ENCODE peak calls at places on chromosomes 7 and 10, in five cellular contexts. One of them, this sample, is unnamed.

GRCh38 chr10:116417821-116418220 is 9.8 kb upstream of the PNLIPRP3 start:
- DNase-seq in SK-N-SH: no peak
- DNase-seq in HCT116: no peak
- DNase-seq in GM12878: no peak
- DNase-seq in A549: no peak
- DNase-seq in this sample: no peak

GRCh38 chr7:66281678-66282593 is 76.8 kb downstream of the TPST1 start:
- DNase-seq in GM12878: no peak
- DNase-seq in SK-N-SH: no peak
- DNase-seq in HCT116: peak
- DNase-seq in A549: peak
- DNase-seq in this sample: peak

GRCh38 chr7:36391436-36392198 is 2.0 kb downstream of the ANLN start:
- DNase-seq in A549: peak
- DNase-seq in SK-N-SH: no peak
- DNase-seq in HCT116: no peak
- DNase-seq in GM12878: peak
- DNase-seq in this sample: peak

GRCh38 chr7:33873981-33874750 is 31.2 kb upstream of the BMPER start:
- DNase-seq in HCT116: no peak
- DNase-seq in A549: peak
- DNase-seq in SK-N-SH: no peak
- DNase-seq in GM12878: no peak
- DNase-seq in this sample: no peak

GRCh38 chr7:135745702-135746312 is 2.8 kb downstream of the FAM180A start:
- DNase-seq in GM12878: no peak
- DNase-seq in SK-N-SH: no peak
- DNase-seq in HCT116: peak
- DNase-seq in A549: peak
- DNase-seq in this sample: no peak

GRCh38 chr10:114386446-114386845 is 17.9 kb downstream of the AFAP1L2 start:
- DNase-seq in SK-N-SH: no peak
- DNase-seq in A549: peak
- DNase-seq in HCT116: no peak
- DNase-seq in GM12878: no peak
- DNase-seq in this sample: no peak

GRCh38 chr7:123324283-123324682 is 124.5 kb upstream of the SLC13A1 start:
- DNase-seq in A549: no peak
- DNase-seq in GM12878: no peak
- DNase-seq in HCT116: no peak
- DNase-seq in SK-N-SH: no peak
- DNase-seq in this sample: no peak

GRCh38 chr7:81626008-81626407 is 143.8 kb downstream of the HGF start:
- DNase-seq in GM12878: no peak
- DNase-seq in A549: no peak
- DNase-seq in SK-N-SH: no peak
- DNase-seq in HCT116: no peak
- DNase-seq in this sample: no peak

GRCh38 chr10:110209926-110210662 is 2.7 kb downstream of the MXI1 start:
- DNase-seq in GM12878: no peak
- DNase-seq in SK-N-SH: peak
- DNase-seq in A549: peak
- DNase-seq in HCT116: no peak
- DNase-seq in this sample: peak

GRCh38 chr10:49539320-49539885 is 482 bp upstream of the ERCC6 start:
- DNase-seq in HCT116: peak
- DNase-seq in GM12878: no peak
- DNase-seq in SK-N-SH: peak
- DNase-seq in A549: peak
- DNase-seq in this sample: peak

GRCh38 chr10:31697271-31698168 is 231.1 kb downstream of the ARHGAP12 start:
- DNase-seq in SK-N-SH: peak
- DNase-seq in HCT116: no peak
- DNase-seq in A549: no peak
- DNase-seq in GM12878: no peak
- DNase-seq in this sample: no peak

GRCh38 chr7:106460792-106461254 is 176.0 kb upstream of the NAMPT start:
- DNase-seq in HCT116: peak
- DNase-seq in SK-N-SH: no peak
- DNase-seq in GM12878: no peak
- DNase-seq in A549: no peak
- DNase-seq in this sample: no peak

GRCh38 chr10:6701289-6701688 is 121.2 kb upstream of the PRKCQ start:
- DNase-seq in A549: peak
- DNase-seq in GM12878: no peak
- DNase-seq in SK-N-SH: no peak
- DNase-seq in HCT116: no peak
- DNase-seq in this sample: peak

GRCh38 chr10:133455196-133455595 is 1.5 kb downstream of the SCART1 start:
- DNase-seq in HCT116: no peak
- DNase-seq in SK-N-SH: no peak
- DNase-seq in GM12878: no peak
- DNase-seq in A549: no peak
- DNase-seq in this sample: peak

GRCh38 chr10:130963052-130963393 is 348.5 kb downstream of the TCERG1L start:
- DNase-seq in GM12878: no peak
- DNase-seq in A549: no peak
- DNase-seq in HCT116: no peak
- DNase-seq in SK-N-SH: no peak
- DNase-seq in this sample: no peak

GRCh38 chr7:3095046-3095445 is 51.4 kb upstream of the CARD11 start:
- DNase-seq in A549: no peak
- DNase-seq in HCT116: no peak
- DNase-seq in SK-N-SH: no peak
- DNase-seq in GM12878: no peak
- DNase-seq in this sample: peak

GRCh38 chr7:50806143-50806542 is 23.4 kb upstream of the GRB10 start:
- DNase-seq in SK-N-SH: no peak
- DNase-seq in HCT116: no peak
- DNase-seq in GM12878: no peak
- DNase-seq in A549: no peak
- DNase-seq in this sample: no peak

GRCh38 chr7:33946094-33946699 is 40.9 kb downstream of the BMPER start:
- DNase-seq in A549: no peak
- DNase-seq in GM12878: no peak
- DNase-seq in HCT116: no peak
- DNase-seq in SK-N-SH: no peak
- DNase-seq in this sample: no peak

GRCh38 chr10:18087398-18087797 is 52.8 kb upstream of the CACNB2 start:
- DNase-seq in GM12878: no peak
- DNase-seq in A549: no peak
- DNase-seq in SK-N-SH: no peak
- DNase-seq in HCT116: no peak
- DNase-seq in this sample: no peak

GRCh38 chr7:519429-519973 is at the start of gene PDGFA:
- DNase-seq in SK-N-SH: peak
- DNase-seq in A549: peak
- DNase-seq in HCT116: no peak
- DNase-seq in GM12878: no peak
- DNase-seq in this sample: peak

GRCh38 chr7:123673137-123673732 is 17.6 kb downstream of the LMOD2 start:
- DNase-seq in HCT116: no peak
- DNase-seq in A549: no peak
- DNase-seq in SK-N-SH: no peak
- DNase-seq in GM12878: no peak
- DNase-seq in this sample: no peak

GRCh38 chr10:133100706-133101463 is 13.2 kb downstream of the ADGRA1 start:
- DNase-seq in GM12878: no peak
- DNase-seq in SK-N-SH: no peak
- DNase-seq in A549: peak
- DNase-seq in HCT116: no peak
- DNase-seq in this sample: peak

GRCh38 chr7:31735991-31736982 is 49.3 kb downstream of the PPP1R17 start:
- DNase-seq in SK-N-SH: peak
- DNase-seq in HCT116: peak
- DNase-seq in A549: peak
- DNase-seq in GM12878: no peak
- DNase-seq in this sample: peak

DNA sequence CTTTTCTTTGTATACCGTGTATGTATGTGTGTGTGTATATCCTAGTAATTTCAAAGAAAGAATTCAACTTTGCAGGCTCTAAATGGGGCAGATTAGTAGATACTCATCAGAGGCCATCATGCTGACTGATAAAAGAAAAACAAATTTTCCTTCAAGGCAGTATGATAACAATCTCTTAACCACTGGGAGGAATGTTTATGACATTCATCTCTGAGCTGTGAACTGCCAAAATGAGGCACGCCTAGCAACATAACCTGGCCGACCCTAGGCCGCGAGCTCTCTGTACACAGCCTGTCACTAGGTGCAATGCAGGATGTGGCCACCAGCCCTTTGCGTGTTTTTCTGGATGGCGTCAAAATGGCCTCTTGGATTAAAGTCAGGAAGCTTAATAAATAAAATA is 343.7 kb upstream of the GALNT17 start:
- DNase-seq in HCT116: no peak
- DNase-seq in A549: no peak
- DNase-seq in GM12878: no peak
- DNase-seq in SK-N-SH: peak
- DNase-seq in this sample: no peak
- TF ChIP-seq MAX in HCT116: no peak
- TF ChIP-seq MAX in A549: no peak
- TF ChIP-seq MAX in GM12878: no peak
- TF ChIP-seq MAX in SK-N-SH: no peak
- TF ChIP-seq MAX in this sample: no peak

GRCh38 chr10:13348216-13349017 is at the start of gene SEPHS1:
- DNase-seq in A549: peak
- DNase-seq in GM12878: no peak
- DNase-seq in SK-N-SH: peak
- DNase-seq in HCT116: peak
- DNase-seq in this sample: peak

GRCh38 chr10:13351340-13351915 is 3.3 kb upstream of the SEPHS1 start:
- DNase-seq in HCT116: no peak
- DNase-seq in GM12878: no peak
- DNase-seq in A549: no peak
- DNase-seq in SK-N-SH: no peak
- DNase-seq in this sample: no peak

GRCh38 chr10:13347235-13348156 is 597 bp downstream of the SEPHS1 start:
- DNase-seq in HCT116: peak
- DNase-seq in A549: peak
- DNase-seq in SK-N-SH: peak
- DNase-seq in GM12878: no peak
- DNase-seq in this sample: peak

GRCh38 chr10:13352519-13352918 is 4.4 kb upstream of the SEPHS1 start:
- DNase-seq in HCT116: no peak
- DNase-seq in SK-N-SH: no peak
- DNase-seq in A549: no peak
- DNase-seq in GM12878: no peak
- DNase-seq in this sample: no peak

DNA sequence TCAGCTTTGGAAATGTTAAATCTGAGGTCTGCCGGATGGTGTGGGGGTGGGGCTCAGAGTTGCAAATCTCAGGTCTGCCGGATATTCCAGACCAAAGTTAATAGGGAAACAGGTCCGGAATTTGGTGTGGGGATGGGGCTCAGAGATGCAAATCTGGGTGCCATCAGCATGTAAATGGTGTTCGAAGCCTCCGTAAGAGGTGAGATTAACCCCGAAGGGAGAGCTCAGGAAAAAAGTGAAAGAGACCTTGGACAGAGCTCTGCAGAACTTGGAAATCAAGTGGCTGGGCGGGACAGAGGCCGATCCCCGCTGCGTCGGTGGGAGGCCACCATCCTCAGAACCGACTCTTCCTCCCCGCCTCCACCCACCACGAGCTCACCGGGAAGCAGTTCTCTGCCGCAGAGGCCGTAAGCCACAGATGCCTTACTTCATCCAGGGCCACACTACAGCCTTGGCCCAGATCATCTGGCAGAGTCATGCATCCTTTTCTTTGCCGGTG is 1.7 kb upstream of the SEPHS1 start:
- DNase-seq in HCT116: no peak
- DNase-seq in SK-N-SH: peak
- DNase-seq in A549: no peak
- DNase-seq in GM12878: no peak
- DNase-seq in this sample: peak
- H3K4me3 ChIP-seq in HCT116: peak
- H3K4me3 ChIP-seq in SK-N-SH: peak
- H3K4me3 ChIP-seq in A549: peak
- H3K4me3 ChIP-seq in GM12878: peak
- H3K4me3 ChIP-seq in this sample: peak

GRCh38 chr7:151550601-151551286 is 31.0 kb upstream of the RHEB start:
- DNase-seq in A549: peak
- DNase-seq in SK-N-SH: no peak
- DNase-seq in HCT116: no peak
- DNase-seq in GM12878: no peak
- DNase-seq in this sample: no peak
- TF ChIP-seq MAX in A549: peak
- TF ChIP-seq MAX in SK-N-SH: no peak
- TF ChIP-seq MAX in HCT116: no peak
- TF ChIP-seq MAX in GM12878: no peak
- TF ChIP-seq MAX in this sample: no peak

GRCh38 chr10:124705021-124705740 is 39.0 kb downstream of the FAM53B start:
- DNase-seq in GM12878: no peak
- DNase-seq in A549: no peak
- DNase-seq in SK-N-SH: no peak
- DNase-seq in HCT116: no peak
- DNase-seq in this sample: no peak

GRCh38 chr10:124705817-124706461 is 38.2 kb downstream of the FAM53B start:
- DNase-seq in SK-N-SH: no peak
- DNase-seq in HCT116: no peak
- DNase-seq in GM12878: no peak
- DNase-seq in A549: peak
- DNase-seq in this sample: no peak

GRCh38 chr10:124707546-124707945 is 36.6 kb downstream of the FAM53B start:
- DNase-seq in A549: no peak
- DNase-seq in HCT116: no peak
- DNase-seq in SK-N-SH: no peak
- DNase-seq in GM12878: no peak
- DNase-seq in this sample: no peak

GRCh38 chr10:124706876-124707516 is 37.2 kb downstream of the FAM53B start:
- DNase-seq in SK-N-SH: no peak
- DNase-seq in GM12878: no peak
- DNase-seq in A549: no peak
- DNase-seq in HCT116: no peak
- DNase-seq in this sample: no peak

DNA sequence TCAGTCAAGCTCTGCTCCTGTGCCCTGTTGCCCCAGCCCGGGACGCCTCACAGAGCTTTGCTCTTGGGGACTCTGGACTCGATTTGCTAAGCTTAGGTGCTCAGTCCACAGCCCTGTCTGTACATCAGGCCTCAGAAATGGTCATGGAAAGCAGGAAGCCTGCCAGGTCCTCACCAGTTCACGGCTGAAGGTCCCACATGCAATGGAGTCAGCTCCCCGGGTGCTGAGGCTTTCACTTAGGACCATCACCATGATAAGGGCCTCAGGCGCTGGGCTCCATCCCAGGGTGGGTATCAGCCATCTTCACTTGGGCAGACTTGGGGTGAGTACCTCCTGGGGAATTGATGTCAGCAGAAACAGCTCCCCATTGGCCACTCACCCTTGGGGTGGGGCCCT is 37.7 kb downstream of the FAM53B start:
- DNase-seq in A549: no peak
- DNase-seq in SK-N-SH: no peak
- DNase-seq in HCT116: no peak
- DNase-seq in GM12878: no peak
- DNase-seq in this sample: no peak
- H3K4me3 ChIP-seq in A549: no peak
- H3K4me3 ChIP-seq in SK-N-SH: no peak
- H3K4me3 ChIP-seq in HCT116: no peak
- H3K4me3 ChIP-seq in GM12878: no peak
- H3K4me3 ChIP-seq in this sample: no peak

GRCh38 chr7:148337166-148337565 is 253.4 kb upstream of the C7orf33 start:
- DNase-seq in GM12878: no peak
- DNase-seq in HCT116: no peak
- DNase-seq in SK-N-SH: no peak
- DNase-seq in A549: no peak
- DNase-seq in this sample: no peak
- TF ChIP-seq MAX in GM12878: no peak
- TF ChIP-seq MAX in HCT116: no peak
- TF ChIP-seq MAX in SK-N-SH: no peak
- TF ChIP-seq MAX in A549: no peak
- TF ChIP-seq MAX in this sample: no peak